ENCODE peak calls at places on chromosome 21, in five cellular contexts. V is fibroblast of lung, T is pancreas, L is RWPE1, S is tibial nerve. F is an unnamed sample.
A peak's percentile ranks its signal among the peaks of the same experiment; 100 is the strongest.

GRCh38 chr21:29193907-29194306 is 63.5 kb downstream of the MAP3K7CL start:
- DNase-seq in V (no peak), T (no peak), L (no peak), S (no peak), F (no peak)

GRCh38 chr21:15022608-15023261 is 42.1 kb downstream of the NRIP1 start:
- DNase-seq in V (peak; percentile 40), T (no peak), L (no peak), S (no peak), F (no peak)

GRCh38 chr21:33892853-33893252 is 22.8 kb downstream of the ATP5PO start:
- DNase-seq in V (no peak), T (no peak), L (no peak), S (no peak), F (no peak)

GRCh38 chr21:36510911-36511310 is 31.0 kb upstream of the CLDN14 start:
- DNase-seq in V (no peak), T (no peak), L (no peak), S (no peak), F (no peak)

GRCh38 chr21:34569381-34569979 is 45.4 kb downstream of the RCAN1 start:
- DNase-seq in V (no peak), T (no peak), L (no peak), S (no peak), F (no peak)

GRCh38 chr21:26469789-26470188 is 103.3 kb downstream of the CYYR1 start:
- DNase-seq in V (peak; percentile 80), T (no peak), L (peak; percentile 53), S (no peak), F (no peak)

GRCh38 chr21:38743772-38744529 is 61.8 kb upstream of the ETS2 start:
- DNase-seq in V (no peak), T (no peak), L (no peak), S (no peak), F (no peak)

GRCh38 chr21:42493109-42494060 is 2.6 kb downstream of the RSPH1 start:
- DNase-seq in V (no peak), T (no peak), L (no peak), S (no peak), F (no peak)

GRCh38 chr21:38773108-38774061 is 32.3 kb upstream of the ETS2 start:
- DNase-seq in V (peak; percentile 97), T (no peak), L (peak; percentile 85), S (peak; percentile 26), F (no peak)

GRCh38 chr21:46551636-46552241 is 53.1 kb downstream of the S100B start:
- DNase-seq in V (no peak), T (no peak), L (no peak), S (no peak), F (no peak)

GRCh38 chr21:43790053-43790524 is 712 bp downstream of the RRP1 start:
- DNase-seq in V (no peak), T (peak; percentile 29), L (no peak), S (no peak), F (no peak)

GRCh38 chr21:36744560-36745231 is 45.8 kb downstream of the SIM2 start:
- DNase-seq in V (peak; percentile 37), T (peak; percentile 74), L (no peak), S (no peak), F (no peak)

GRCh38 chr21:35635261-35635660 is 425.1 kb downstream of the SETD4 start:
- DNase-seq in V (peak; percentile 90), T (no peak), L (peak; percentile 78), S (no peak), F (no peak)

GRCh38 chr21:35395728-35396127 is 346.6 kb upstream of the RUNX1 start:
- DNase-seq in V (peak; percentile 58), T (no peak), L (peak; percentile 65), S (no peak), F (no peak)

GRCh38 chr21:36008505-36008904 is 51.8 kb downstream of the SETD4 start:
- DNase-seq in V (no peak), T (no peak), L (no peak), S (no peak), F (no peak)

GRCh38 chr21:36704281-36704957 is 5.5 kb downstream of the SIM2 start:
- DNase-seq in V (no peak), T (peak; percentile 65), L (no peak), S (no peak), F (no peak)

GRCh38 chr21:35727830-35728229 is 332.5 kb downstream of the SETD4 start:
- DNase-seq in V (no peak), T (no peak), L (no peak), S (no peak), F (no peak)

GRCh38 chr21:18545908-18546307 is 142.3 kb upstream of the TMPRSS15 start:
- DNase-seq in V (peak; percentile 71), T (no peak), L (no peak), S (no peak), F (no peak)

GRCh38 chr21:39669976-39670671 is 57.4 kb downstream of the B3GALT5 start:
- DNase-seq in V (no peak), T (no peak), L (no peak), S (no peak), F (no peak)

GRCh38 chr21:16116798-16117197 is 387.0 kb downstream of the USP25 start:
- DNase-seq in V (peak; percentile 89), T (no peak), L (no peak), S (no peak), F (no peak)

DNA sequence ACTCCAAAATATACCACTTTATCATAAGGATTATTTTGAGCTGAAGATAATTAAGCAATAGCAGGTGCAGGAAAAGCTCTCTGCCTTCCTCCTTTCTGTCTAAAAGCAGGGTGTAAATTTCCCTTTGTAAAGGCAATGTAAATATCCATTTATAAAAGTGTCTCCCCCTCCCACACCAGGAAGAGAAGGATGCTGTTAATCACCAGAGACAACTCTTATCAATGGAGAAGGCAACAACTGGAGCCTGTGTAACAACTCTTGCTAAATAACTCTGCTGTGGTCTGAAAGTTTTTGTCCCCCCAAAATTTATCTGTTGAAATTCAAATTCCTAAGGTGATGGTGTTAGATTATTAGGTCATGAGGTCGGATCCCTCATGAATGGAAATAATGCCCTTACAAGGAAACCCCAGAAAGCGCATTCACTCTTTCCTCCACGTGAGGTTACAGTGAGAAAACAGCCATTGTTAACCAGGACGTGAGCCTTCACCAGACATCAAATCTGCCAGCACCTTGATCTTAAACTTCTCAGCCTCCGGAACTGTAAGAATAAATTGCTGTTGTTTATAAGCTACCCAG is 142.0 kb upstream of the CXADR start:
- DNase-seq in V (peak; percentile 9), T (no peak), L (no peak), S (no peak), F (no peak)
- H3K27ac ChIP-seq in V (no peak overlapping the region), T (peak overlapping the region; percentile 66), L (no peak overlapping the region), S (no peak overlapping the region), F (no peak overlapping the region)

GRCh38 chr21:41247561-41247968 is 69.0 kb upstream of the FAM3B start:
- DNase-seq in V (peak; percentile 98), T (peak; percentile 83), L (no peak), S (no peak), F (no peak)

GRCh38 chr21:41249476-41249875 is 67.1 kb upstream of the FAM3B start:
- DNase-seq in V (no peak), T (peak; percentile 59), L (no peak), S (no peak), F (no peak)

GRCh38 chr21:41247976-41248545 is 68.5 kb upstream of the FAM3B start:
- DNase-seq in V (no peak), T (no peak), L (no peak), S (no peak), F (no peak)

GRCh38 chr21:41245509-41246135 is 71.0 kb upstream of the FAM3B start:
- DNase-seq in V (no peak), T (no peak), L (no peak), S (no peak), F (no peak)

GRCh38 chr21:41246808-41247207 is 69.8 kb upstream of the FAM3B start:
- DNase-seq in V (no peak), T (no peak), L (no peak), S (no peak), F (no peak)
- H3K27ac ChIP-seq in V (no peak overlapping the region), T (peak overlapping the region; percentile 83), L (no peak overlapping the region), S (peak overlapping the region; percentile 81), F (no peak overlapping the region)

GRCh38 chr21:44929242-44929798 is 8.6 kb upstream of the ITGB2 start:
- DNase-seq in V (no peak), T (peak; percentile 35), L (no peak), S (no peak), F (no peak)

GRCh38 chr21:44930543-44930981 is 9.3 kb upstream of the SLX9 start:
- DNase-seq in V (no peak), T (peak; percentile 54), L (no peak), S (no peak), F (no peak)

GRCh38 chr21:44931501-44932365 is 8.1 kb upstream of the SLX9 start:
- DNase-seq in V (no peak), T (peak; percentile 64), L (no peak), S (no peak), F (no peak)

GRCh38 chr21:44931137-44931500 is 8.7 kb upstream of the SLX9 start:
- DNase-seq in V (no peak), T (peak; percentile 43), L (no peak), S (no peak), F (no peak)

DNA sequence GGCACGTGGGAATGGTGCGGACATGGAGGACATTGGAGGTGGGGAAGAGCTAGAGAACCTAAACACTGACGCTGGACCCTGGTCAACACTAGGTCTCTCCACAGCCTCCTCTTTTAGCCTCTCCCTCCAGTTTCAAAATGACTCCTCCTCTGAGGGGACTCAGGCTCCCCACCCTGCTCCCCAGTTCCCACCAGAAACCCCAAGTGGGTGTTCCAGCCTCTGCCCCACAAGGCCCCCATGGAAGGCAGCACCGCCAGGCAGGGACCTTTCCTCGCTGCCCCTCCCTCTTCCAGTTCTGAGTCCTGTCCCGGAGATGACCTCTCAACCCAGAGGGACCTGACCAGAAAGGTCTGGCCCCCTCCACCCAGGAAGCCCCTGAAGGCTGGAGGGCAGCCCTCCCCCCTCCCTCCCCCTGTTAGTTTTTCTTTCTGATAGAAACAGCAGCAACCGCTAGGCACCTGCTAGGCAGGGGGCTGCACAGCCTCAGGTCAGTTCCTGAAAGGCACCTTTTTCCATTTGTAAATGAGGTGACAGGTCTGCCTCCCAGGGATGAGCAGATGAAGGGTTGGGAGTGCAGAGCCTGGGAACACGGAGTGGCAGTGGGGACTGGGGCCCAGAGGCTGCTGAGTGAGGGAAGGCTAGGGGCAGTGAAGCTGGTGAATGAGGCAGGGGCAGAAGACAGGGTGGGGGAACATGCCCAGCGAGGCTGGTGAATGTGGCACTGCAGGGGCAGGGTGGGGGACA is 9.3 kb upstream of the ITGB2 start:
- DNase-seq in V (no peak), T (peak; percentile 34), L (no peak), S (no peak), F (no peak)
- H3K27ac ChIP-seq in V (no peak overlapping the region), T (no peak overlapping the region), L (no peak overlapping the region), S (no peak overlapping the region), F (no peak overlapping the region)

DNA sequence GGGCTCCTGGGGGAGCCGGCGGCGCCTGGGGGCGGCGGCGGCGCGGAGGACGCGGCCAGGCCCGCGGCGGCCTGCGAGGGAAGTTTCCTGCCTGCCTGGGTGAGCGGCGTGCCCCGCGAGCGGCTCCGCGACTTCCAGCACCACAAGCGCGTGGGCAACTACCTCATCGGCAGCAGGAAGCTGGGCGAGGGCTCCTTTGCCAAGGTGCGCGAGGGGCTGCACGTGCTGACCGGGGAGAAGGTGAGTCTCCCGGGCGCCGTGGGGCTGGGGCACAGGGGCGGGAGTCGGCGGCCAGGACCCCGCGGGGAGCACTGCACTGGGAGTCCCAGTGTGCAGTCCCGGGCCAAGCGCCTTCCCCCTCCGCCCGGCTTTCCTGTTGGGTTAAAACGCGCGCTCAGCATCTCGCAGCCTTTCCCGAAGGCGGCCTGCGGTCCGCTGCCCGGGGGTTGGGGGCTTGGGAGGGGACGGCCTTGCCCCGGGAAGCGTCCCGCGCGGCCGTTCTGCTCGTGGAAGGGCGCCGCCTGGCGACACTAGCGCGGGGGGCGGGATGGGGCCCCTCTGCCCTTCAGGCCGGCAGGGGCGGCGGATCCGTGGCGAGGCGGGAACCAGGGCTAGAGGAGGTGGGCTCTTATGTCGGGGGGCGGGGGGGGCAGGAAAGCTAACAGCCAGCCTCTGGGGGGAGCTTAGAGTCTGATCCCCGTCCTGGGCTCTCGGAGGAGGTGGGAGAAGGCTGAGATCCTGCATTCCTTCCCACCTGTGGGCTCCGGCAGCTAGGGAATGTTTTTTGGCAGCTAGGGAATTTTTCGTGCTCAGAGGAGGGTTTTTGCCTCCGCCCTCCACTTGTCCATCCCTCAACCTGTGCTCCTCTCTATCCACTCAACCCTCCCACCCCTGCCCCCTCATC is 1.1 kb downstream of the HUNK start:
- DNase-seq in V (peak; percentile 25), T (peak; percentile 90), L (no peak), S (no peak), F (no peak)
- H3K27ac ChIP-seq in V (no peak overlapping the region), T (peak overlapping the region; percentile 94), L (no peak overlapping the region), S (no peak overlapping the region), F (no peak overlapping the region)